ENCODE peak calls at places on chromosomes 1 and 21, in five cellular contexts. A, O, M, Y and F are unnamed samples.

GRCh38 chr1:247444571-247444970 is 13.3 kb downstream of the OR2B11 start:
- DNase-seq in Y (no peak), M (no peak), O (no peak), A (peak), F (no peak)

GRCh38 chr1:108082741-108083562 is 117.2 kb downstream of the SLC25A24 start:
- DNase-seq in M (no peak), O (no peak), A (no peak), Y (no peak), F (no peak)

GRCh38 chr1:2019162-2019542 is at the start of gene GABRD:
- DNase-seq in A (peak), M (no peak), O (no peak), Y (no peak), F (no peak)

GRCh38 chr1:247857069-247857985 is at the start of gene TRIM58:
- DNase-seq in Y (no peak), A (peak), O (no peak), M (no peak), F (peak)

GRCh38 chr1:193681422-193681821 is 495.0 kb upstream of the B3GALT2 start:
- DNase-seq in A (no peak), Y (no peak), O (no peak), M (no peak), F (no peak)

GRCh38 chr21:45226540-45227326 is 61.0 kb downstream of the POFUT2 start:
- DNase-seq in M (no peak), O (no peak), A (no peak), Y (no peak), F (no peak)

GRCh38 chr1:18174016-18174415 is 66.4 kb downstream of the IGSF21 start:
- DNase-seq in M (no peak), A (no peak), Y (no peak), O (no peak), F (no peak)

GRCh38 chr1:83741348-83741747 is 257.6 kb downstream of the TTLL7 start:
- DNase-seq in M (no peak), A (peak), O (no peak), Y (no peak), F (no peak)

GRCh38 chr1:232568331-232568852 is 61.5 kb downstream of the SIPA1L2 start:
- DNase-seq in A (no peak), Y (no peak), M (no peak), O (no peak), F (no peak)

GRCh38 chr1:50860702-50861101 is 99.4 kb downstream of the FAF1 start:
- DNase-seq in A (no peak), M (no peak), Y (no peak), O (no peak), F (no peak)
- TF ChIP-seq CTCF in A (no peak), M (no peak), Y (no peak), O (no peak), F (no peak)

GRCh38 chr1:162430583-162430982 is 18.6 kb upstream of the SH2D1B start:
- DNase-seq in Y (no peak), O (no peak), M (no peak), A (no peak), F (no peak)
- TF ChIP-seq CTCF in Y (no peak), O (no peak), M (no peak), A (no peak), F (no peak)

GRCh38 chr1:152349611-152350010 is 10.2 kb downstream of the FLG2 start:
- DNase-seq in A (no peak), O (no peak), M (no peak), Y (no peak), F (no peak)

GRCh38 chr1:152347116-152347728 is 12.6 kb downstream of the FLG2 start:
- DNase-seq in Y (peak), M (peak), A (peak), O (peak), F (no peak)

GRCh38 chr1:152344463-152344862 is 15.3 kb downstream of the FLG2 start:
- DNase-seq in M (no peak), Y (no peak), O (no peak), A (no peak), F (no peak)

GRCh38 chr1:152348447-152348846 is 11.4 kb downstream of the FLG2 start:
- DNase-seq in A (no peak), O (no peak), Y (no peak), M (no peak), F (no peak)
- TF ChIP-seq CTCF in A (no peak), O (no peak), Y (peak), M (no peak), F (no peak)

GRCh38 chr21:24895885-24896734 is 711.2 kb downstream of the MRPL39 start:
- DNase-seq in M (peak), O (peak), Y (no peak), A (no peak), F (no peak)
- TF ChIP-seq CTCF in M (no peak), O (no peak), Y (no peak), A (peak), F (no peak)

GRCh38 chr21:15065381-15066230 is 806 bp upstream of the NRIP1 start:
- DNase-seq in Y (peak), A (peak), M (peak), O (peak), F (peak)
- TF ChIP-seq CTCF in Y (no peak), A (no peak), M (no peak), O (no peak), F (no peak)

DNA sequence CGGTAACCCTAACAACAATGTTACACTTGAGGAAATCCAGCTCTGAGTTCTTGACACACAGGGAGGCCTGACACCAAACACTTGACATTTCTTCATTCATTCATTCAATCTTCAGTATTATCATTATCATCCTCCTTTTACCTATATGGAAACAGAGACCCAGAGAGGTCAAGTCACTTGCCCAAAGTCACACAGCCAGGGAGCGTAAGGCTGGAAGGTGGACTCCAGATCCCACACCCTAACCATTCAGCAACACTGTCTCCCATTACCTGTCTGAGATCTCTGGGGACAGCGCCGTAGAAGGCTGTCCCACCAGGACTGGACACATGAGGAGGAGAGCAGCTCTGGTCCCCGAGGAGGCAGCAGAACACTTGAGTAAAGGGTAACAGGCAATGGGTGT is 101.4 kb downstream of the SYF2 start:
- DNase-seq in M (no peak), O (no peak), Y (no peak), A (no peak), F (no peak)
- TF ChIP-seq CTCF in M (no peak), O (no peak), Y (no peak), A (no peak), F (no peak)

DNA sequence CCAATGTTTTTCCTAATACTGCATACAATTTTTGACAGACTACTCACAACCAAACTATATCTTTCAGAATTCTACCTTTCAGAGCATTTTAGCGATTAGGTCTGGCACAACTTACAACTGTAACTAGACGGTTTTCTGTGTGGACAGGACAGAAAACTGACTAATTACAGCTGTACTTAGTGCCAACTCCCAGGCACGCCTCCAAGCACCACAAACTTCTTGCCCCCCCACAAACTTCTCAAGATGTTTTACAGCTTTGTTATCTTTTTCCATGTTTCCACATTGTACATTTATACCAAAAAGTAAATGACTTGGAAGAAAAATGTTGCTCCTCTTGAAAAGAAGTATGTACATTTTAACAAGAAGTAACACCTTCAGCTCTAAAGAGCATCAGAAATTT is 13.8 kb downstream of the LYST start:
- DNase-seq in M (peak), Y (no peak), O (no peak), A (no peak), F (no peak)
- TF ChIP-seq CTCF in M (no peak), Y (no peak), O (no peak), A (no peak), F (no peak)

GRCh38 chr1:20115916-20116315 is 3.4 kb downstream of the PLA2G2D start:
- DNase-seq in M (no peak), O (no peak), A (no peak), Y (no peak), F (no peak)

GRCh38 chr1:20114021-20114648 is 5.2 kb downstream of the PLA2G2D start:
- DNase-seq in Y (no peak), O (no peak), A (no peak), M (no peak), F (no peak)

GRCh38 chr1:20119351-20119750 is at the start of gene PLA2G2D:
- DNase-seq in A (no peak), Y (no peak), O (no peak), M (no peak), F (no peak)

GRCh38 chr1:20112279-20113000 is 6.9 kb downstream of the PLA2G2D start:
- DNase-seq in O (no peak), M (no peak), A (no peak), Y (no peak), F (no peak)

DNA sequence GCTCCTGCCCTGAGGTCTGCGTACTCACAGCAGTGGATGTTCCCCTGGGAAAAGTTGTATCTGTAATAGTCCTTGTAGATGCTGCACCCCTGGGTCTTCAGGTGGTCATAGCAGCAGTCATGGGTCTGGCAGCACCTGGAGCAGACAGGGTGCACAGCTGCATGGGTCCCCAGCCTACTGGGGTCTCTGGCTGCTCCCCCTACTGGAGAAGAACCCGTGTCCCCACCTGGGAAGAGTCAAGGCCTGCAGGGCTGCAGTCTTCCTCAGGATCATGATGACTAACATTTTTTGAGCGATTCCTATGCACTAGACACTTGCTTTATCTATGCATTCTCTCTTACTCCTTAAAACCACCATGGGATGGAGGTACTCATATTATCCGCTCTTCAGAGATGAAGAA is 3.9 kb downstream of the PLA2G2D start:
- DNase-seq in O (no peak), A (no peak), Y (no peak), M (no peak), F (no peak)
- TF ChIP-seq CTCF in O (no peak), A (no peak), Y (no peak), M (no peak), F (no peak)

GRCh38 chr1:97351846-97352245 is 569.0 kb downstream of the DPYD start:
- DNase-seq in O (no peak), Y (no peak), M (peak), A (no peak), F (no peak)

GRCh38 chr1:97353094-97353493 is 567.7 kb downstream of the DPYD start:
- DNase-seq in Y (no peak), O (no peak), A (peak), M (no peak), F (no peak)

GRCh38 chr1:97350241-97350640 is 570.6 kb downstream of the DPYD start:
- DNase-seq in M (no peak), Y (no peak), A (no peak), O (no peak), F (no peak)

GRCh38 chr1:97350662-97351061 is 570.2 kb downstream of the DPYD start:
- DNase-seq in O (no peak), M (no peak), A (no peak), Y (no peak), F (no peak)

DNA sequence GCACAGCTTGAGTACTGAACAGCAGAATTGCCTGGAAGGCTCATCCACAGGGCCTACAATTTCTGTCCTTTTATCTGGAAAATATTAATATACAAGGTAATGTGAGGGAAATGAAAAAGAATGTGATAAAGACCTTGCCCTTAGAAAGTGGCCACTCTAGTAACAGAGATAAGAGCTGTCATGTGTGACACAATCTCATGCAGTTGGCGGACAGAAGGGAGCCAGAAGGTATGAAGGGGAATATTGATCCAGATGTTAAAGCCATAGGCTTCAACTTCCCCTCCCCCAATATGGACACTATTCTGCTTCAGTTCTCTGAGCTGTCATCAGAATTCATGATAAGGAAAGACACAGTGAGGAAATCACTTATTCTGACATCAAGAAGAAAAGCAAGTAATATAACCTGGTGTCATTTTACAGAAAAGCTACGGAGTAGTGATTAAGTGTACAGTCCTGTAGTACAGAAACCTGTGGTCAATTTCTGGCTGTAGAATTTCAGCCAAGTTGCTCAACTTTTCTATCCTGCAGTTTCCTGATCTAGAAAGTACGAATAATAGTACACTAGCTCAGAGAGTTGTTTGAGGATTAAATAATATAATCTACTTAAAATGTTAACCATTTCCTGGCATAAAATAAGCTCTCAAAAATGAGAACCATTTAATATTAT is 572.1 kb downstream of the DPYD start:
- DNase-seq in M (peak), Y (peak), O (no peak), A (no peak), F (no peak)
- TF ChIP-seq CTCF in M (no peak), Y (no peak), O (no peak), A (no peak), F (no peak)

GRCh38 chr21:17757671-17758070 is 61.5 kb downstream of the C21orf91 start:
- DNase-seq in Y (no peak), A (no peak), O (no peak), M (no peak), F (no peak)
- TF ChIP-seq CTCF in Y (no peak), A (no peak), O (no peak), M (no peak), F (no peak)